ENCODE peak calls at places on chromosomes 1 and 21, in six cellular contexts. One of them, this sample, is unnamed.

GRCh38 chr1:1123581-1124507 is 8.0 kb upstream of the C1orf159 start:
- DNase-seq in osteocyte: no peak
- DNase-seq in NCI-H524: no peak
- DNase-seq in NCI-H1105 treated with DMSO at 0.1 percent for 48 hours: no peak
- DNase-seq in GM12865: no peak
- DNase-seq in amniotic epithelial cell: no peak
- DNase-seq in this sample: no peak

GRCh38 chr21:32135401-32136363 is 143.2 kb downstream of the MIS18A start:
- DNase-seq in osteocyte: no peak
- DNase-seq in NCI-H524: no peak
- DNase-seq in NCI-H1105 treated with DMSO at 0.1 percent for 48 hours: no peak
- DNase-seq in GM12865: peak; percentile 77
- DNase-seq in amniotic epithelial cell: no peak
- DNase-seq in this sample: no peak

GRCh38 chr1:12230549-12231275 is 882 bp downstream of the VPS13D start:
- DNase-seq in osteocyte: peak; percentile 87
- DNase-seq in NCI-H524: no peak
- DNase-seq in NCI-H1105 treated with DMSO at 0.1 percent for 48 hours: no peak
- DNase-seq in GM12865: no peak
- DNase-seq in amniotic epithelial cell: peak; percentile 11
- DNase-seq in this sample: no peak

GRCh38 chr1:204503122-204503912 is 8.7 kb upstream of the PIK3C2B start:
- DNase-seq in osteocyte: no peak
- DNase-seq in NCI-H524: peak; percentile 47
- DNase-seq in NCI-H1105 treated with DMSO at 0.1 percent for 48 hours: peak; percentile 78
- DNase-seq in GM12865: peak; percentile 82
- DNase-seq in amniotic epithelial cell: peak; percentile 70
- DNase-seq in this sample: peak; percentile 61

GRCh38 chr1:192878249-192878648 is 69.4 kb downstream of the RGS2 start:
- DNase-seq in osteocyte: no peak
- DNase-seq in NCI-H524: no peak
- DNase-seq in NCI-H1105 treated with DMSO at 0.1 percent for 48 hours: no peak
- DNase-seq in GM12865: no peak
- DNase-seq in amniotic epithelial cell: peak; percentile 65
- DNase-seq in this sample: no peak

GRCh38 chr1:156970017-156970416 is 49.6 kb downstream of the LRRC71 start:
- DNase-seq in osteocyte: no peak
- DNase-seq in NCI-H524: no peak
- DNase-seq in NCI-H1105 treated with DMSO at 0.1 percent for 48 hours: no peak
- DNase-seq in GM12865: no peak
- DNase-seq in amniotic epithelial cell: peak; percentile 4
- DNase-seq in this sample: no peak

GRCh38 chr1:201716742-201717135 is 112.2 kb upstream of the IPO9 start:
- DNase-seq in osteocyte: no peak
- DNase-seq in NCI-H524: no peak
- DNase-seq in NCI-H1105 treated with DMSO at 0.1 percent for 48 hours: no peak
- DNase-seq in GM12865: no peak
- DNase-seq in amniotic epithelial cell: no peak
- DNase-seq in this sample: no peak

GRCh38 chr1:184801503-184801902 is 46.8 kb upstream of the EDEM3 start:
- DNase-seq in osteocyte: no peak
- DNase-seq in NCI-H524: no peak
- DNase-seq in NCI-H1105 treated with DMSO at 0.1 percent for 48 hours: no peak
- DNase-seq in GM12865: no peak
- DNase-seq in amniotic epithelial cell: peak; percentile 63
- DNase-seq in this sample: no peak

GRCh38 chr1:38929476-38929875 is 12.2 kb downstream of the RHBDL2 start:
- DNase-seq in osteocyte: no peak
- DNase-seq in NCI-H524: no peak
- DNase-seq in NCI-H1105 treated with DMSO at 0.1 percent for 48 hours: no peak
- DNase-seq in GM12865: peak; percentile 11
- DNase-seq in amniotic epithelial cell: peak; percentile 58
- DNase-seq in this sample: no peak

GRCh38 chr1:208031316-208031931 is 120.5 kb upstream of the CD34 start:
- DNase-seq in osteocyte: no peak
- DNase-seq in NCI-H524: peak; percentile 17
- DNase-seq in NCI-H1105 treated with DMSO at 0.1 percent for 48 hours: no peak
- DNase-seq in GM12865: no peak
- DNase-seq in amniotic epithelial cell: no peak
- DNase-seq in this sample: no peak

GRCh38 chr1:160064164-160064563 is 5.8 kb downstream of the KCNJ10 start:
- DNase-seq in osteocyte: no peak
- DNase-seq in NCI-H524: no peak
- DNase-seq in NCI-H1105 treated with DMSO at 0.1 percent for 48 hours: no peak
- DNase-seq in GM12865: no peak
- DNase-seq in amniotic epithelial cell: no peak
- DNase-seq in this sample: no peak